ENCODE peak calls at places on chromosomes 7 and 10, in ten cellular contexts. Y is COR-L47, I is WTC11, Z is Karpas-422, P is left colon, D is EL, U is T follicular helper cell, S is anterior cingulate cortex, J is cardiac muscle cell, A is thoracic aorta. X is an unnamed sample.

GRCh38 chr10:30502266-30503058 is 68.5 kb downstream of the MAP3K8 start:
- DNase-seq in U (no peak), J (peak; percentile 62), I (no peak), P (peak; percentile 40), Y (no peak), A (no peak), Z (peak; percentile 96), S (no peak), D (peak; percentile 60), X (no peak)

GRCh38 chr7:125668321-125668993 is 738.8 kb upstream of the POT1 start:
- DNase-seq in Z (no peak), J (no peak), D (no peak), A (no peak), U (no peak), S (no peak), P (no peak), I (no peak), Y (no peak), X (no peak)

GRCh38 chr10:26978531-26978930 is 117.8 kb upstream of the ABI1 start:
- DNase-seq in Z (no peak), I (no peak), P (no peak), S (no peak), A (no peak), J (no peak), Y (no peak), D (no peak), U (no peak), X (no peak)

GRCh38 chr7:157386979-157387800 is 50.4 kb downstream of the DNAJB6 start:
- DNase-seq in U (peak; percentile 83), Y (peak; percentile 54), S (peak; percentile 23), A (peak; percentile 75), J (peak; percentile 95), P (peak; percentile 86), I (peak; percentile 89), Z (peak; percentile 95), D (peak; percentile 74), X (peak; percentile 35)

GRCh38 chr10:90125966-90126600 is 424.7 kb downstream of the KIF20B start:
- DNase-seq in P (no peak), J (peak; percentile 97), S (no peak), A (no peak), U (no peak), Y (no peak), D (no peak), Z (no peak), I (no peak), X (no peak)

GRCh38 chr10:124739996-124740373 is 4.2 kb downstream of the FAM53B start:
- DNase-seq in D (no peak), U (no peak), Z (no peak), J (no peak), I (no peak), S (no peak), P (no peak), Y (no peak), A (no peak), X (no peak)

GRCh38 chr10:44933451-44933850 is 22.3 kb downstream of the TMEM72 start:
- DNase-seq in A (no peak), P (no peak), U (no peak), I (no peak), Y (no peak), Z (no peak), D (no peak), S (no peak), J (no peak), X (no peak)

GRCh38 chr7:108613949-108614381 is 44.3 kb downstream of the DNAJB9 start:
- DNase-seq in Y (no peak), I (no peak), A (no peak), Z (no peak), U (no peak), S (no peak), P (no peak), J (no peak), D (no peak), X (no peak)

GRCh38 chr10:114548662-114549061 is 109.4 kb downstream of the ABLIM1 start:
- DNase-seq in Y (peak; percentile 7), P (peak; percentile 43), U (no peak), I (peak; percentile 50), S (no peak), A (no peak), D (peak; percentile 38), J (peak; percentile 81), Z (peak; percentile 55), X (no peak)

GRCh38 chr10:116269612-116270011 is 3.4 kb downstream of the GFRA1 start:
- DNase-seq in Y (no peak), I (no peak), U (no peak), J (no peak), Z (no peak), S (no peak), P (no peak), A (no peak), D (no peak), X (no peak)

GRCh38 chr7:55499591-55499990 is 72.7 kb downstream of the VOPP1 start:
- DNase-seq in J (no peak), S (no peak), A (no peak), D (no peak), U (no peak), I (no peak), Z (no peak), P (no peak), Y (no peak), X (no peak)

GRCh38 chr7:131244259-131244852 is 83.3 kb upstream of the MKLN1 start:
- DNase-seq in D (peak; percentile 95), Z (no peak), Y (no peak), A (peak; percentile 26), U (no peak), J (peak; percentile 85), S (no peak), I (no peak), P (no peak), X (no peak)

GRCh38 chr10:87826653-87827052 is 8.6 kb upstream of the ATAD1 start:
- DNase-seq in P (no peak), J (no peak), D (no peak), Z (no peak), Y (no peak), S (no peak), A (no peak), I (no peak), U (no peak), X (no peak)

GRCh38 chr10:124534231-124534798 is 72.7 kb downstream of the LHPP start:
- DNase-seq in A (no peak), I (peak; percentile 45), Z (peak; percentile 94), Y (no peak), S (no peak), J (peak; percentile 48), D (no peak), P (no peak), U (no peak), X (no peak)

GRCh38 chr7:134254311-134254710 is 62.4 kb downstream of the SLC35B4 start:
- DNase-seq in A (no peak), P (no peak), D (peak; percentile 29), Z (no peak), J (peak; percentile 4), Y (no peak), S (no peak), U (no peak), I (no peak), X (no peak)

GRCh38 chr10:5835446-5836095 is 22.3 kb upstream of the GDI2 start:
- DNase-seq in S (no peak), Z (no peak), U (no peak), Y (no peak), I (no peak), A (no peak), D (no peak), P (no peak), J (no peak), X (no peak)

GRCh38 chr10:112706580-112706979 is 243.5 kb upstream of the TCF7L2 start:
- DNase-seq in P (no peak), U (no peak), Y (no peak), S (no peak), Z (no peak), D (no peak), J (no peak), I (no peak), A (no peak), X (no peak)

GRCh38 chr7:22016547-22016946 is 70.8 kb upstream of the CDCA7L start:
- DNase-seq in J (no peak), A (no peak), Y (no peak), U (no peak), Z (no peak), D (no peak), I (no peak), S (no peak), P (no peak), X (no peak)

GRCh38 chr10:131655101-131655849 is 245.5 kb upstream of the PPP2R2D start:
- DNase-seq in D (no peak), A (no peak), Z (no peak), U (no peak), J (no peak), Y (no peak), P (no peak), S (no peak), I (peak; percentile 17), X (no peak)

GRCh38 chr10:22681783-22682183 is 32.6 kb downstream of the PIP4K2A start:
- DNase-seq in S (no peak), D (peak; percentile 77), Z (no peak), A (no peak), I (no peak), J (peak; percentile 85), P (no peak), Y (no peak), U (peak; percentile 44), X (no peak)

GRCh38 chr10:21020545-21020944 is 123.4 kb upstream of the NEBL start:
- DNase-seq in U (peak; percentile 1), D (peak; percentile 2), S (no peak), Z (peak; percentile 94), J (peak; percentile 16), Y (peak; percentile 9), A (no peak), P (peak; percentile 30), I (peak; percentile 76), X (no peak)

GRCh38 chr7:151621961-151622360 is 102.3 kb upstream of the RHEB start:
- DNase-seq in U (no peak), I (no peak), Y (no peak), J (no peak), S (no peak), P (no peak), A (no peak), D (no peak), Z (no peak), X (no peak)

GRCh38 chr10:48792121-48792520 is 107.4 kb downstream of the WDFY4 start:
- DNase-seq in D (peak; percentile 22), J (no peak), S (no peak), Y (no peak), U (no peak), Z (no peak), P (no peak), A (no peak), I (no peak), X (no peak)

GRCh38 chr7:129224251-129225205 is at the start of gene AHCYL2:
- DNase-seq in A (peak; percentile 90), I (peak; percentile 98), J (peak; percentile 99), S (peak; percentile 81), P (peak; percentile 98), U (peak; percentile 98), D (peak; percentile 97), Z (peak; percentile 98), Y (peak; percentile 95), X (peak; percentile 98)

GRCh38 chr7:94389381-94389780 is 5.3 kb upstream of the COL1A2 start:
- DNase-seq in U (no peak), Y (no peak), P (no peak), S (no peak), Z (no peak), I (no peak), D (no peak), J (peak; percentile 24), A (no peak), X (no peak)

GRCh38 chr7:5139998-5140397 is 50.0 kb upstream of the WIPI2 start:
- DNase-seq in Y (peak; percentile 14), D (peak; percentile 40), U (no peak), I (peak; percentile 65), J (peak; percentile 42), Z (peak; percentile 70), P (peak; percentile 44), A (no peak), S (no peak), X (no peak)

GRCh38 chr7:30900803-30901362 is 10.8 kb upstream of the AQP1 start:
- DNase-seq in I (no peak), Y (no peak), Z (no peak), J (no peak), A (no peak), U (no peak), S (no peak), P (no peak), D (no peak), X (no peak)

GRCh38 chr10:60978287-60979115 is 34.5 kb upstream of the RHOBTB1 start:
- DNase-seq in D (peak; percentile 75), Z (no peak), P (no peak), J (no peak), S (no peak), I (no peak), A (no peak), Y (peak; percentile 55), U (no peak), X (no peak)

X was measured in SIG-M5.